ENCODE peak calls at places on chromosomes 13 and 19, in four cellular contexts. I is upper lobe of right lung, O is psoas muscle, L is AG04449. U is an unnamed sample.

GRCh38 chr13:90979059-90979458 is 368.4 kb upstream of the MIR17HG start:
- DNase-seq in I (no peak), O (no peak), L (no peak), U (no peak)

GRCh38 chr19:55255618-55256423 is 3.0 kb downstream of the PPP6R1 start:
- DNase-seq in O (peak), I (no peak), L (no peak), U (no peak)

GRCh38 chr19:55179570-55180484 is at the start of gene SYT5:
- DNase-seq in I (no peak), L (no peak), O (no peak), U (peak)

GRCh38 chr13:84433024-84433423 is 550.8 kb upstream of the SLITRK1 start:
- DNase-seq in O (no peak), I (no peak), L (peak), U (no peak)

GRCh38 chr19:42121666-42122069 is 10.6 kb downstream of the POU2F2 start:
- DNase-seq in L (no peak), I (no peak), O (peak), U (peak)

GRCh38 chr13:21979156-21979819 is 308.4 kb downstream of the FGF9 start:
- DNase-seq in L (no peak), O (no peak), I (no peak), U (no peak)

GRCh38 chr19:13796301-13797057 is 1.2 kb downstream of the ZSWIM4 start:
- DNase-seq in O (peak), I (peak), L (peak), U (peak)

GRCh38 chr13:33318744-33319143 is 33.2 kb upstream of the STARD13 start:
- DNase-seq in I (no peak), L (no peak), O (no peak), U (no peak)

GRCh38 chr19:55253842-55254624 is 4.8 kb downstream of the PPP6R1 start:
- DNase-seq in L (no peak), O (peak), I (peak), U (no peak)

DNA sequence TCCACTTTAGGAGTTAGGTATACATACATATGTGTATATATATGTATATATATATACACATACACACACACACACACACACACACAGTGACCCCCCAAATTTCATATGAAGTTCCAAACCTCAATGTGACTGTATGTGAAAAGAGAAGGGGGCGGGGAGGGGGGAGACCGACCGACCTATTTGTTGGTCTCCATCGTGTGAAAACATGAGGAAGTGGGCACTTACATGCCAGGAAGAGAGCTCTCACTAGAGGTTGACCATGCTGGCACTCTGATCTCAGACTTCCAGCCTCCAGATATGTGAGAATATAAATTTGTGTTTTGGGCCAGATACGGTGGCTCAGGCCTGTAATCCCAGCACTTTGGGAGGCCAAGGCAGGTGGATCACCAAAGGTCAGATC is 24.6 kb downstream of the ZNF562 start:
- DNase-seq in I (no peak), O (no peak), L (no peak), U (no peak)
- TF ChIP-seq CTCF in I (no peak), O (no peak), L (no peak), U (no peak)

DNA sequence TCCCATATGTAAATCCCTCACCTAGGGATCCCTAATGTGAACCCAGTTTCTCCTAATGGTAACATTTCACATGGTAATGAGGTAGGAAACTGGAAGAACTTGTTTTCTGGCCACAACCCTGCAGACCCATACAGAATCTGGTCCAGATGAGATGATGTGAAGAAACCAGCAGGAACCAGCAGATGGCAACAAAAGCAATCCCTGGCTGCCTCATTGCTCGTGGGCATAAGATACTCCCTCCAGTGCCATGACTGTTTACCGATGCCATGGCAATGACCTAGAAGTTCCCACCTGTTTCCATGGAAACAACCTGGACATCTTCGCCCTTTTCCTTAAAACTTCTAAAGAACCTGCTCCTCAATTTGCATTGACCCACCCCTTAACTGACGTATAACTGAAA is 1.4 kb upstream of the CD209 start:
- DNase-seq in O (no peak), I (no peak), L (no peak), U (no peak)
- TF ChIP-seq CTCF in O (no peak), I (peak), L (no peak), U (no peak)

DNA sequence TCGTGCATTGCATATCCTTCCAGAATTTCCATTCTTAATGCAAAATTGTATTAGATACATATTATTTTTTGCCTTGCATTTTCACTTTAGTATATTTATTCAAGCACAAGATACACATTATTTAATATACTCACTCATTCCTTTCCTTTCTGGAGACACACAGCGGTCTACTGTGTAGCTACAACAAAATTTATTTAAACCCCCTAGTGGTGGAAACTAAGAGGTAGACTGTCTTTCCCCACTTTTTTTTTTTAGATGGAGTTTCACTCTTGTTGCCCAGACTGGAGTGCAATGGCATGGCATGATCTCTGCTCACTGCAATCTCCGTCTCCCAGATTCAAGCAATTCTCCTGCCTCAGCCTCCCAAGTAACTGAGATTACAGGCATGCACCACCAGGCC is 2040.3 kb upstream of the PCDH20 start:
- DNase-seq in L (no peak), I (no peak), O (no peak), U (no peak)
- TF ChIP-seq CTCF in L (no peak), I (no peak), O (no peak), U (peak)

DNA sequence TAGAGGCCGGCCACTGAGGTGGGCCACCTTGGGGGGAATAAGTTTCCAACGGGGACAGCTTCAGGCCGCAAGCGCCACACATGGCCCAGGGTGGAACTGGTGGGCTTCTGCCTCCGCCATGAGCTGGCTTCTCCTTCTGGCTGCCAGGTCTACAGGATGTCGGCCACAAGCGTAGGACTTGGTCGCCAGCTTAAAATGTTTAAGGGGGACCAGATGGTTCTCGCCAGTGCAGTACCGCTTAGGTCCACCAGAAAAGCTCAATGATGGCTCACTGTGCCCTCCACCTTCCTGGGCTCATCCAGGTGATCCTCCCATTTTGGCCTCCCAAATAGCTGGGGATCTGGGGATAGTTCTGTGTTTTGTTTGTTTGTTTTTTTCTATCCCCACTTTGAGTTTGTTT is 38.7 kb upstream of the ZNF254 start:
- DNase-seq in I (no peak), O (no peak), L (no peak), U (no peak)
- TF ChIP-seq CTCF in I (no peak), O (no peak), L (no peak), U (no peak)

GRCh38 chr19:18426416-18426767 is 7.2 kb downstream of the SSBP4 start:
- DNase-seq in L (no peak), O (no peak), I (no peak), U (peak)

GRCh38 chr19:18424122-18424889 is 5.1 kb downstream of the SSBP4 start:
- DNase-seq in I (no peak), O (no peak), L (no peak), U (no peak)

GRCh38 chr19:18424890-18425514 is 5.8 kb downstream of the SSBP4 start:
- DNase-seq in O (no peak), L (no peak), I (no peak), U (no peak)

GRCh38 chr19:18427080-18427751 is 8.0 kb downstream of the SSBP4 start:
- DNase-seq in L (no peak), O (peak), I (no peak), U (no peak)

GRCh38 chr19:18425515-18426415 is 6.6 kb downstream of the SSBP4 start:
- DNase-seq in L (no peak), O (peak), I (no peak), U (no peak)
- TF ChIP-seq CTCF in L (peak), O (no peak), I (no peak), U (no peak)

GRCh38 chr19:6047256-6047655 is 63.0 kb downstream of the RFX2 start:
- DNase-seq in I (no peak), L (no peak), O (no peak), U (no peak)

GRCh38 chr19:6044056-6044805 is 66.1 kb downstream of the RFX2 start:
- DNase-seq in I (no peak), L (no peak), O (no peak), U (no peak)

GRCh38 chr19:6047741-6048231 is 62.5 kb downstream of the RFX2 start:
- DNase-seq in I (no peak), O (no peak), L (no peak), U (no peak)

GRCh38 chr19:6042776-6043726 is 65.1 kb upstream of the RANBP3 start:
- DNase-seq in I (no peak), L (no peak), O (no peak), U (no peak)

GRCh38 chr19:6045108-6045507 is 65.2 kb downstream of the RFX2 start:
- DNase-seq in L (no peak), O (no peak), I (no peak), U (no peak)
- TF ChIP-seq CTCF in L (no peak), O (no peak), I (no peak), U (no peak)

U was measured in pancreas.